ENCODE peak calls at places on chromosome 13, in five cellular contexts. One of them, this sample, is unnamed.

GRCh38 chr13:37679043-37679442 is 80.5 kb upstream of the POSTN start:
- DNase-seq in skeletal muscle cell: no peak
- DNase-seq in stimulated activated CD8-positive, alpha-beta memory T cell treated with anti-CD3 and anti-CD28 coated beads, Interleukin-7, amount 100 ng/mL, for 1 hour: no peak
- DNase-seq in adrenal gland: no peak
- DNase-seq in NAMALWA: no peak
- DNase-seq in this sample: no peak

GRCh38 chr13:49976314-49977258 is 20.3 kb upstream of the TRIM13 start:
- DNase-seq in stimulated activated CD8-positive, alpha-beta memory T cell treated with anti-CD3 and anti-CD28 coated beads, Interleukin-7, amount 100 ng/mL, for 1 hour: peak
- DNase-seq in adrenal gland: peak
- DNase-seq in skeletal muscle cell: no peak
- DNase-seq in NAMALWA: peak
- DNase-seq in this sample: no peak

GRCh38 chr13:108121406-108121805 is 93.9 kb downstream of the LIG4 start:
- DNase-seq in skeletal muscle cell: no peak
- DNase-seq in adrenal gland: no peak
- DNase-seq in stimulated activated CD8-positive, alpha-beta memory T cell treated with anti-CD3 and anti-CD28 coated beads, Interleukin-7, amount 100 ng/mL, for 1 hour: no peak
- DNase-seq in NAMALWA: peak
- DNase-seq in this sample: no peak

GRCh38 chr13:71577127-71577526 is 289.9 kb downstream of the DACH1 start:
- DNase-seq in NAMALWA: no peak
- DNase-seq in skeletal muscle cell: no peak
- DNase-seq in adrenal gland: no peak
- DNase-seq in stimulated activated CD8-positive, alpha-beta memory T cell treated with anti-CD3 and anti-CD28 coated beads, Interleukin-7, amount 100 ng/mL, for 1 hour: no peak
- DNase-seq in this sample: no peak

GRCh38 chr13:107284168-107284567 is 716.2 kb upstream of the ARGLU1 start:
- DNase-seq in stimulated activated CD8-positive, alpha-beta memory T cell treated with anti-CD3 and anti-CD28 coated beads, Interleukin-7, amount 100 ng/mL, for 1 hour: no peak
- DNase-seq in adrenal gland: no peak
- DNase-seq in skeletal muscle cell: no peak
- DNase-seq in NAMALWA: no peak
- DNase-seq in this sample: no peak

GRCh38 chr13:101627556-101627943 is 175.1 kb downstream of the ITGBL1 start:
- DNase-seq in NAMALWA: peak
- DNase-seq in stimulated activated CD8-positive, alpha-beta memory T cell treated with anti-CD3 and anti-CD28 coated beads, Interleukin-7, amount 100 ng/mL, for 1 hour: no peak
- DNase-seq in skeletal muscle cell: no peak
- DNase-seq in adrenal gland: no peak
- DNase-seq in this sample: no peak

GRCh38 chr13:110319774-110320509 is 12.9 kb downstream of the COL4A2 start:
- DNase-seq in adrenal gland: no peak
- DNase-seq in NAMALWA: no peak
- DNase-seq in skeletal muscle cell: no peak
- DNase-seq in stimulated activated CD8-positive, alpha-beta memory T cell treated with anti-CD3 and anti-CD28 coated beads, Interleukin-7, amount 100 ng/mL, for 1 hour: no peak
- DNase-seq in this sample: no peak

GRCh38 chr13:53138369-53139036 is 109.9 kb downstream of the OLFM4 start:
- DNase-seq in stimulated activated CD8-positive, alpha-beta memory T cell treated with anti-CD3 and anti-CD28 coated beads, Interleukin-7, amount 100 ng/mL, for 1 hour: no peak
- DNase-seq in adrenal gland: no peak
- DNase-seq in skeletal muscle cell: peak
- DNase-seq in NAMALWA: no peak
- DNase-seq in this sample: no peak

GRCh38 chr13:73417012-73417615 is 358.3 kb downstream of the KLF5 start:
- DNase-seq in NAMALWA: peak
- DNase-seq in skeletal muscle cell: no peak
- DNase-seq in stimulated activated CD8-positive, alpha-beta memory T cell treated with anti-CD3 and anti-CD28 coated beads, Interleukin-7, amount 100 ng/mL, for 1 hour: no peak
- DNase-seq in adrenal gland: no peak
- DNase-seq in this sample: no peak

GRCh38 chr13:71751074-71751473 is 115.9 kb downstream of the DACH1 start:
- DNase-seq in stimulated activated CD8-positive, alpha-beta memory T cell treated with anti-CD3 and anti-CD28 coated beads, Interleukin-7, amount 100 ng/mL, for 1 hour: no peak
- DNase-seq in adrenal gland: no peak
- DNase-seq in NAMALWA: no peak
- DNase-seq in skeletal muscle cell: no peak
- DNase-seq in this sample: no peak

GRCh38 chr13:113968463-113969310 is 5.2 kb downstream of the C13orf46 start:
- DNase-seq in adrenal gland: no peak
- DNase-seq in skeletal muscle cell: no peak
- DNase-seq in NAMALWA: no peak
- DNase-seq in stimulated activated CD8-positive, alpha-beta memory T cell treated with anti-CD3 and anti-CD28 coated beads, Interleukin-7, amount 100 ng/mL, for 1 hour: no peak
- DNase-seq in this sample: no peak

GRCh38 chr13:81987677-81988357 is 1646.9 kb upstream of the SPRY2 start:
- DNase-seq in NAMALWA: no peak
- DNase-seq in stimulated activated CD8-positive, alpha-beta memory T cell treated with anti-CD3 and anti-CD28 coated beads, Interleukin-7, amount 100 ng/mL, for 1 hour: no peak
- DNase-seq in adrenal gland: no peak
- DNase-seq in skeletal muscle cell: no peak
- DNase-seq in this sample: no peak

GRCh38 chr13:110484290-110485048 is 77.1 kb downstream of the RAB20 start:
- DNase-seq in stimulated activated CD8-positive, alpha-beta memory T cell treated with anti-CD3 and anti-CD28 coated beads, Interleukin-7, amount 100 ng/mL, for 1 hour: no peak
- DNase-seq in NAMALWA: no peak
- DNase-seq in skeletal muscle cell: no peak
- DNase-seq in adrenal gland: no peak
- DNase-seq in this sample: no peak

GRCh38 chr13:109704771-109705628 is 81.4 kb downstream of the IRS2 start:
- DNase-seq in skeletal muscle cell: no peak
- DNase-seq in stimulated activated CD8-positive, alpha-beta memory T cell treated with anti-CD3 and anti-CD28 coated beads, Interleukin-7, amount 100 ng/mL, for 1 hour: no peak
- DNase-seq in NAMALWA: peak
- DNase-seq in adrenal gland: peak
- DNase-seq in this sample: no peak

GRCh38 chr13:111431241-111431640 is 110.8 kb downstream of the TEX29 start:
- DNase-seq in NAMALWA: no peak
- DNase-seq in adrenal gland: no peak
- DNase-seq in skeletal muscle cell: no peak
- DNase-seq in stimulated activated CD8-positive, alpha-beta memory T cell treated with anti-CD3 and anti-CD28 coated beads, Interleukin-7, amount 100 ng/mL, for 1 hour: no peak
- DNase-seq in this sample: no peak

GRCh38 chr13:20142019-20142926 is 18.6 kb downstream of the GJA3 start:
- DNase-seq in skeletal muscle cell: no peak
- DNase-seq in adrenal gland: no peak
- DNase-seq in stimulated activated CD8-positive, alpha-beta memory T cell treated with anti-CD3 and anti-CD28 coated beads, Interleukin-7, amount 100 ng/mL, for 1 hour: no peak
- DNase-seq in NAMALWA: no peak
- DNase-seq in this sample: no peak

GRCh38 chr13:109941951-109942350 is 155.6 kb upstream of the IRS2 start:
- DNase-seq in adrenal gland: no peak
- DNase-seq in NAMALWA: no peak
- DNase-seq in stimulated activated CD8-positive, alpha-beta memory T cell treated with anti-CD3 and anti-CD28 coated beads, Interleukin-7, amount 100 ng/mL, for 1 hour: no peak
- DNase-seq in skeletal muscle cell: no peak
- DNase-seq in this sample: no peak

GRCh38 chr13:113919761-113920160 is 54.1 kb downstream of the C13orf46 start:
- DNase-seq in skeletal muscle cell: no peak
- DNase-seq in NAMALWA: no peak
- DNase-seq in stimulated activated CD8-positive, alpha-beta memory T cell treated with anti-CD3 and anti-CD28 coated beads, Interleukin-7, amount 100 ng/mL, for 1 hour: no peak
- DNase-seq in adrenal gland: no peak
- DNase-seq in this sample: no peak

GRCh38 chr13:112444416-112445399 is 68.6 kb downstream of the SPACA7 start:
- DNase-seq in skeletal muscle cell: no peak
- DNase-seq in adrenal gland: no peak
- DNase-seq in stimulated activated CD8-positive, alpha-beta memory T cell treated with anti-CD3 and anti-CD28 coated beads, Interleukin-7, amount 100 ng/mL, for 1 hour: no peak
- DNase-seq in NAMALWA: no peak
- DNase-seq in this sample: no peak